ENCODE peak calls at places on chromosomes 4 and X, in five cellular contexts. E, C, A, N and V are unnamed samples. For H3K4me1, the result is how much of the 10 kb centered on the place peaks cover.

GRCh38 chrX:107968623-107969022 is 13.5 kb downstream of the TEX13B start:
- DNase-seq in A (no peak), E (no peak), C (no peak), N (no peak), V (no peak)

GRCh38 chr4:1855334-1856070 is 454 bp downstream of the LETM1 start:
- DNase-seq in C (peak), A (peak), E (peak), N (no peak), V (no peak)

GRCh38 chr4:26992657-26993361 is 132.2 kb downstream of the STIM2 start:
- DNase-seq in E (peak), A (peak), C (peak), N (peak), V (no peak)

GRCh38 chrX:84363054-84363453 is 139.2 kb downstream of the HDX start:
- DNase-seq in E (no peak), N (no peak), A (no peak), C (no peak), V (no peak)

GRCh38 chr4:163269156-163269555 is 63.2 kb downstream of the NPY1R start:
- DNase-seq in C (no peak), E (no peak), N (no peak), A (no peak), V (no peak)

GRCh38 chr4:172996571-172997216 is 171.9 kb upstream of the GALNT7 start:
- DNase-seq in E (no peak), N (no peak), A (no peak), C (no peak), V (no peak)

GRCh38 chr4:687048-687974 is 1.6 kb downstream of the SLC49A3 start:
- DNase-seq in A (peak), N (peak), C (no peak), E (no peak), V (no peak)

GRCh38 chr4:165666836-165667235 is 206.2 kb upstream of the TLL1 start:
- DNase-seq in E (no peak), C (no peak), N (no peak), A (no peak), V (no peak)

GRCh38 chrX:109629310-109629709 is 4.3 kb upstream of the KCNE5 start:
- DNase-seq in C (no peak), N (no peak), E (peak), A (no peak), V (no peak)

GRCh38 chrX:129769467-129770154 is 10.1 kb upstream of the SASH3 start:
- DNase-seq in A (no peak), C (peak), E (no peak), N (no peak), V (no peak)

GRCh38 chr4:66569228-66569627 is 898.9 kb upstream of the EPHA5 start:
- DNase-seq in N (no peak), A (no peak), E (no peak), C (no peak), V (no peak)

GRCh38 chr4:20493761-20494353 is 206.4 kb upstream of the PACRGL start:
- DNase-seq in E (no peak), N (no peak), C (no peak), A (no peak), V (no peak)

GRCh38 chrX:143664302-143664701 is 28.4 kb upstream of the SLITRK4 start:
- DNase-seq in N (no peak), A (no peak), C (peak), E (peak), V (peak)

GRCh38 chr4:1755297-1755696 is 34.0 kb downstream of the TACC3 start:
- DNase-seq in E (no peak), A (no peak), C (no peak), N (no peak), V (no peak)

GRCh38 chr4:74548561-74548960 is 103.6 kb downstream of the AREG start:
- DNase-seq in C (no peak), A (no peak), N (no peak), E (no peak), V (no peak)

GRCh38 chrX:103356897-103357296 is 591 bp downstream of the TCEAL9 start:
- DNase-seq in A (peak), N (peak), C (no peak), E (peak), V (no peak)

GRCh38 chr4:185211035-185211434 is 1.6 kb downstream of the SNX25 start:
- DNase-seq in A (no peak), C (peak), E (no peak), N (no peak), V (no peak)

GRCh38 chr4:17912011-17912410 is 101.2 kb downstream of the NCAPG start:
- DNase-seq in A (no peak), N (no peak), E (no peak), C (no peak), V (no peak)

GRCh38 chrX:39605183-39605582 is 492.6 kb downstream of the BCOR start:
- DNase-seq in A (no peak), E (no peak), N (no peak), C (no peak), V (no peak)

GRCh38 chrX:17632942-17633341 is 104.4 kb upstream of the SCML1 start:
- DNase-seq in N (no peak), E (no peak), C (no peak), A (no peak), V (no peak)

DNA sequence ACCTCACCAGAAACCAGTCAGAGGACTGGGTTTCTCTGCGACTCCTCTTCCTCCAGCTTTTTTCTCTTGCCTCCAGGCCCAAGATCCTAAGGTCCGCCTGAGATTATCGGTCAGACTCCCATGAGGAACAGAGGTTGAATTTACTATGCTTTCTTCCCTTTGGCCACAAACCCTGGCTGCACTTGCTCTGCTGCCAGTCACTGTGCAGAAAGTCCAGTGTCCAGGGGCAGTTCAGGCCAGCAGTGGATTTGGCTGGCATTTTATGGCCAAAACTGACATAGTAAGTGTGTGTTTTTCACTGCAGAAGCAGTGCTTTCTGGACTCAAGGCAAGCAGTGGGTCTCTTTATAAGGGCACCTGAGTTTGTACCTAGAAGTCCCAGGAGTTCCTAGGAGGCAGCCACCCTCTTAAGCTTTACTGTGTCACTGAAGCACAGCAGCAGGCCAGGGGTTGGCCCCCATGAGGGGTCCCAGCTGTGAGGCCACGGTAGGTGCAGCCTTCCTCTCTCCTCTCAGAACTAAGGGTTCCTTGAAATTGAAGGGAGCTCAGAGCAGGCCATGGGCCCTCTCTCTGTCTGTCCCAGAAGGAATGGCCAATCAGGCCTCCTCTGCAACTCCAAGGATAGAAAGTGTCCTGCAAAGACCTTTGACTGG is 3.4 kb downstream of the RTL5 start:
- DNase-seq in N (no peak), E (no peak), C (no peak), A (no peak), V (no peak)
- H3K4me1 ChIP-seq in N (under half), E (under half), C (under half), A (under half), V (under half)

GRCh38 chr4:80077639-80078038 is 4.6 kb upstream of the ANTXR2 start:
- DNase-seq in C (no peak), N (no peak), A (no peak), E (no peak), V (no peak)

GRCh38 chr4:80078361-80079092 is 5.5 kb upstream of the ANTXR2 start:
- DNase-seq in E (no peak), C (no peak), N (no peak), A (no peak), V (no peak)

GRCh38 chr4:80082693-80083092 is 9.7 kb upstream of the ANTXR2 start:
- DNase-seq in N (no peak), E (no peak), A (no peak), C (no peak), V (no peak)

GRCh38 chr4:80081566-80081965 is 8.5 kb upstream of the ANTXR2 start:
- DNase-seq in C (no peak), A (no peak), E (no peak), N (no peak), V (no peak)

DNA sequence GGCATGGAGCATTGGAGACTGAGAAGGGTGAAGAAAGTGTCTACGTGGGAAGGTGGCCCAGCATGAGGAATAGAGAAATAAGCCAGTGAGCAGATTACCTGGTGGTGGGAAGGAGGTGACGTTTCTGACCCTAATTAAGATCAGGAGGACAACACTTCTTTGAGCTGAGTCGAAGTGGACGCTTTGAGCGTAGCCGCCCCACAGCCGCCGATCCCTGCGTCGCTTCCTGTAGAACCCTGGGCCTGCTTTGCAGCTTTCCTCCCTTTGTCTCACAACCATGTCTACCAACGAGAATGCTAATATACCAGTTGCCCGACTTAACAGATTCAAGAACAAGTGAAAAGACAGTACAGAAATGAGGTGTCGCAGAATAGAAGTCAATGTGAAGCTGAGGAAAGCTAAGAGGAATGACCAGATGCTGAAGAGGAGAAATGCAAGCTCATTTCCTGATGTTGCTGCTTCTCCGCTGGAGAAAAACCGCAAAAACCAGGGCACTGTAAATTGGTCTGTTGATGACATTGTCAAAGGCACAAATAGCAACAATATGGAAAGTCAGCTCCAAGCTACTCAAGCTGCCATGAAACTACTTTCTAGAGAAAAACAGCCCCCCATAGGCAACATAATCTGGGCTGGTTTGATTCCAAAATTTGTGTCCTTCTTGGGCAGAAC is 6.4 kb upstream of the ANTXR2 start:
- DNase-seq in N (no peak), E (no peak), A (no peak), C (no peak), V (no peak)
- H3K4me1 ChIP-seq in N (under half), E (under half), A (under half), C (under half), V (under half)

GRCh38 chrX:115142057-115142456 is 47.2 kb upstream of the RBMXL3 start:
- DNase-seq in C (no peak), E (no peak), A (no peak), N (no peak), V (no peak)
- H3K4me1 ChIP-seq in C (under half), E (under half), A (under half), N (under half), V (under half)

DNA sequence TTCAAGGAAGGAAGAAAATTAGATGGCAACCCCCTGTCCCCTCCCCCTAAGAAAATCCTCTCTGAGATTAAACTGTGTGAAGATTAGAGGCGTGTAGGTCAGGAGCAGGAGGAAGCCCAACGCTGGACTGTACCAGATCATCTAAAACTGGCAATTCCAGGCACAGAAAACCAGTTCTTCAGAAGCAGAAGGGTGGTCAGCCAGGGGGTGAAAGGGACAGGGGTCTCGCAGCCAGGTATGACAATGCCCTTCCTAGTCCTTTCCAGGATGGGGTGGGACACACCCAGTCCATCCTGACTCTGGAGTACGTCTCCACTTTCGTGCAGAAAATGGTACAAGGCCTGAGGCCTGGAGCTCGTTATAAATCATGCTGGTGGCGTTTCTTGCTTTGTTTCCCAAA is 3.3 kb upstream of the RHOH start:
- DNase-seq in C (no peak), E (no peak), A (no peak), N (no peak), V (no peak)
- H3K4me1 ChIP-seq in C (half or more), E (under half), A (under half), N (under half), V (under half)

GRCh38 chr4:152644130-152644529 is 35.7 kb downstream of the TMEM154 start:
- DNase-seq in E (no peak), N (no peak), A (no peak), C (peak), V (no peak)
- H3K4me1 ChIP-seq in E (under half), N (under half), A (under half), C (half or more), V (under half)

DNA sequence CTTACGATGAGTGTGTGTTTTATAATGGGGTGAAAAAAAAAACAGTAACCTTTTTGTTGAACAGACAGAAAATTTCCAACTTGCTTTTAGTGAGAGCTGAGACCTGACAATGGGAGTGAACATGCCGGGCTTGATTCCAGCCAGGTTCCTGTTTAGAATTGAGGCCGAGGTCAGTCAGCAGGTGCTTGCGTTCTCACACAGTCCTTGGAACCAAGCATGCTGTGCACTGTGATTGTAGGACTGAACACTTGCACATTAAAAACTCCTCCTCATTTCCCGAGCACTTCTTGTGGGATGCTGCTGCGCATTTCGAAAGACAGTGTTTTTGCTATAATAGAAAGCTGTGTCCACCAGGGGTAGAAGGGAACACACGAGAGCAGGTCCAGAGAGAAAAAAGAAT is 51.8 kb downstream of the TMEM131L start:
- DNase-seq in N (no peak), E (no peak), C (no peak), A (peak), V (no peak)
- H3K4me1 ChIP-seq in N (under half), E (under half), C (half or more), A (under half), V (under half)

DNA sequence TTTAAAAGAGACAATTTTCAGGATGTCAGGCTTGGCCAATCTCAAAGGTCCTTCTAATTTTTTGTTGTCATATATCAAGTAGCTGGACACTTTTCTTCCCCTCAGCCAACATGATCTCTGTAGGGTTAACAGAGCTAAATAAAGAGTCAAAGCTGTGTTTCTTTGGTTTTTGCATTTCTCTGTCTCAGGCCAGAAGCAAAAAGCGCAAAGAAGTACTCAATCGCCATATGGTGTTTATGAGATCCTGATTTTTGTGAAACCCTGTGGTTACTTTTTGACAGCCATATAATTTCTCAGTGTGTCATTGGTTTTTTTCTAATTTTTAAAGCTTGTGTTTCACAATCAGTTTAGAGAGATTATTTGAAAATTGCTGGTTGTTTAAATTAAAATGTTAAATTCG is 111.9 kb downstream of the MAPK10 start:
- DNase-seq in A (no peak), C (no peak), E (no peak), N (no peak), V (no peak)
- H3K4me1 ChIP-seq in A (under half), C (under half), E (under half), N (under half), V (under half)

GRCh38 chrX:94454606-94455005 is 780.6 kb downstream of the FAM133A start:
- DNase-seq in E (no peak), A (no peak), N (no peak), C (no peak), V (no peak)

GRCh38 chrX:94455782-94456181 is 781.8 kb downstream of the FAM133A start:
- DNase-seq in C (no peak), N (no peak), E (no peak), A (no peak), V (no peak)

DNA sequence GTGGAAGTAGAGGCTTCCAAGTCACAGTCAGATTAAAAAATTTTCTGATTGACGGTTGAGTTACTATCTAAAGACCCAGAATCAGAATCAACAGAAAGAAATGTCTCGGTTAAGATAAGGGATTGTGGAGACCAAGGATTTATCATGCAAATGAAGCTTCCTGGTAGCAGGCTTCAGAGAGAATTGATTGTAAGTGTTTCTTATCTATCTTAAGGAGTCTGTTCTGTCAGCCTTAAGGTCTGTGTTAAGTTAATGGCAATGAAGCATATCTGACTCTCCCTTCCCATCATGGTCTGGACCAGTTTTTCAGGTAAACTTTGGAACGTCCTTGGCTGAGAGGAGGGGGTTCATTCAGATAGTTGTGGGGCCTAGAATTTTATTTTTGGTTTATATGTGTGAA is 780.2 kb downstream of the FAM133A start:
- DNase-seq in E (no peak), C (no peak), N (no peak), A (no peak), V (no peak)
- H3K4me1 ChIP-seq in E (under half), C (under half), N (under half), A (under half), V (under half)